ENCODE peak calls at places on chromosomes 16 and 17, in six cellular contexts. One of them, this sample, is unnamed.

GRCh38 chr16:60432472-60432871 is 1603.8 kb downstream of the CDH8 start:
- DNase-seq in Right ventricle myocardium superior: no peak
- DNase-seq in left ventricle myocardium inferior: no peak
- DNase-seq in stimulated activated CD4-positive, alpha-beta T cell treated with anti-CD3 and anti-CD28 coated beads, Interleukin-4, amount 100 ng/mL, for 4 hours: no peak
- DNase-seq in IMR-90: no peak
- DNase-seq in Ammon's horn: no peak
- DNase-seq in this sample: no peak

GRCh38 chr16:10171225-10171624 is 11.0 kb downstream of the GRIN2A start:
- DNase-seq in Right ventricle myocardium superior: no peak
- DNase-seq in left ventricle myocardium inferior: no peak
- DNase-seq in stimulated activated CD4-positive, alpha-beta T cell treated with anti-CD3 and anti-CD28 coated beads, Interleukin-4, amount 100 ng/mL, for 4 hours: no peak
- DNase-seq in IMR-90: no peak
- DNase-seq in Ammon's horn: no peak
- DNase-seq in this sample: no peak

GRCh38 chr17:68972119-68972704 is 17.0 kb upstream of the ABCA8 start:
- DNase-seq in Right ventricle myocardium superior: no peak
- DNase-seq in left ventricle myocardium inferior: no peak
- DNase-seq in stimulated activated CD4-positive, alpha-beta T cell treated with anti-CD3 and anti-CD28 coated beads, Interleukin-4, amount 100 ng/mL, for 4 hours: no peak
- DNase-seq in IMR-90: peak; percentile 36
- DNase-seq in Ammon's horn: peak; percentile 56
- DNase-seq in this sample: no peak

GRCh38 chr16:10618710-10619209 is 38.4 kb upstream of the EMP2 start:
- DNase-seq in Right ventricle myocardium superior: peak; percentile 46
- DNase-seq in left ventricle myocardium inferior: no peak
- DNase-seq in stimulated activated CD4-positive, alpha-beta T cell treated with anti-CD3 and anti-CD28 coated beads, Interleukin-4, amount 100 ng/mL, for 4 hours: no peak
- DNase-seq in IMR-90: no peak
- DNase-seq in Ammon's horn: no peak
- DNase-seq in this sample: no peak

GRCh38 chr16:14168146-14168545 is 97.0 kb downstream of the MRTFB start:
- DNase-seq in Right ventricle myocardium superior: no peak
- DNase-seq in left ventricle myocardium inferior: no peak
- DNase-seq in stimulated activated CD4-positive, alpha-beta T cell treated with anti-CD3 and anti-CD28 coated beads, Interleukin-4, amount 100 ng/mL, for 4 hours: no peak
- DNase-seq in IMR-90: no peak
- DNase-seq in Ammon's horn: no peak
- DNase-seq in this sample: no peak

GRCh38 chr16:50251375-50252081 is 14.8 kb upstream of the ADCY7 start:
- DNase-seq in Right ventricle myocardium superior: no peak
- DNase-seq in left ventricle myocardium inferior: no peak
- DNase-seq in stimulated activated CD4-positive, alpha-beta T cell treated with anti-CD3 and anti-CD28 coated beads, Interleukin-4, amount 100 ng/mL, for 4 hours: no peak
- DNase-seq in IMR-90: peak; percentile 91
- DNase-seq in Ammon's horn: no peak
- DNase-seq in this sample: no peak

GRCh38 chr17:73924083-73924482 is 279.4 kb upstream of the RPL38 start:
- DNase-seq in Right ventricle myocardium superior: no peak
- DNase-seq in left ventricle myocardium inferior: no peak
- DNase-seq in stimulated activated CD4-positive, alpha-beta T cell treated with anti-CD3 and anti-CD28 coated beads, Interleukin-4, amount 100 ng/mL, for 4 hours: no peak
- DNase-seq in IMR-90: no peak
- DNase-seq in Ammon's horn: no peak
- DNase-seq in this sample: no peak

GRCh38 chr16:88045820-88046303 is 94.6 kb downstream of the BANP start:
- DNase-seq in Right ventricle myocardium superior: no peak
- DNase-seq in left ventricle myocardium inferior: peak; percentile 11
- DNase-seq in stimulated activated CD4-positive, alpha-beta T cell treated with anti-CD3 and anti-CD28 coated beads, Interleukin-4, amount 100 ng/mL, for 4 hours: no peak
- DNase-seq in IMR-90: no peak
- DNase-seq in Ammon's horn: no peak
- DNase-seq in this sample: no peak

GRCh38 chr17:1650731-1651558 is 1.3 kb upstream of the RILP start:
- DNase-seq in Right ventricle myocardium superior: no peak
- DNase-seq in left ventricle myocardium inferior: no peak
- DNase-seq in stimulated activated CD4-positive, alpha-beta T cell treated with anti-CD3 and anti-CD28 coated beads, Interleukin-4, amount 100 ng/mL, for 4 hours: no peak
- DNase-seq in IMR-90: no peak
- DNase-seq in Ammon's horn: no peak
- DNase-seq in this sample: no peak

GRCh38 chr17:80948961-80949450 is 42.6 kb upstream of the CHMP6 start:
- DNase-seq in Right ventricle myocardium superior: peak; percentile 23
- DNase-seq in left ventricle myocardium inferior: no peak
- DNase-seq in stimulated activated CD4-positive, alpha-beta T cell treated with anti-CD3 and anti-CD28 coated beads, Interleukin-4, amount 100 ng/mL, for 4 hours: no peak
- DNase-seq in IMR-90: no peak
- DNase-seq in Ammon's horn: no peak
- DNase-seq in this sample: no peak

GRCh38 chr16:70577256-70577698 is 53.7 kb downstream of the SF3B3 start:
- DNase-seq in Right ventricle myocardium superior: peak; percentile 40
- DNase-seq in left ventricle myocardium inferior: no peak
- DNase-seq in stimulated activated CD4-positive, alpha-beta T cell treated with anti-CD3 and anti-CD28 coated beads, Interleukin-4, amount 100 ng/mL, for 4 hours: no peak
- DNase-seq in IMR-90: peak; percentile 70
- DNase-seq in Ammon's horn: no peak
- DNase-seq in this sample: no peak

GRCh38 chr16:49150341-49150740 is 131.3 kb downstream of the CBLN1 start:
- DNase-seq in Right ventricle myocardium superior: no peak
- DNase-seq in left ventricle myocardium inferior: no peak
- DNase-seq in stimulated activated CD4-positive, alpha-beta T cell treated with anti-CD3 and anti-CD28 coated beads, Interleukin-4, amount 100 ng/mL, for 4 hours: no peak
- DNase-seq in IMR-90: no peak
- DNase-seq in Ammon's horn: no peak
- DNase-seq in this sample: no peak

GRCh38 chr17:45296003-45296832 is 20.6 kb downstream of the MAP3K14 start:
- DNase-seq in Right ventricle myocardium superior: peak; percentile 58
- DNase-seq in left ventricle myocardium inferior: peak; percentile 37
- DNase-seq in stimulated activated CD4-positive, alpha-beta T cell treated with anti-CD3 and anti-CD28 coated beads, Interleukin-4, amount 100 ng/mL, for 4 hours: no peak
- DNase-seq in IMR-90: peak; percentile 62
- DNase-seq in Ammon's horn: no peak
- DNase-seq in this sample: no peak

GRCh38 chr16:86519649-86520316 is 9.5 kb downstream of the FOXF1 start:
- DNase-seq in Right ventricle myocardium superior: peak; percentile 77
- DNase-seq in left ventricle myocardium inferior: peak; percentile 51
- DNase-seq in stimulated activated CD4-positive, alpha-beta T cell treated with anti-CD3 and anti-CD28 coated beads, Interleukin-4, amount 100 ng/mL, for 4 hours: peak; percentile 55
- DNase-seq in IMR-90: peak; percentile 77
- DNase-seq in Ammon's horn: peak; percentile 56
- DNase-seq in this sample: no peak

GRCh38 chr16:56637814-56638750 is at the start of gene MT1A:
- DNase-seq in Right ventricle myocardium superior: peak; percentile 90
- DNase-seq in left ventricle myocardium inferior: peak; percentile 83
- DNase-seq in stimulated activated CD4-positive, alpha-beta T cell treated with anti-CD3 and anti-CD28 coated beads, Interleukin-4, amount 100 ng/mL, for 4 hours: no peak
- DNase-seq in IMR-90: peak; percentile 7
- DNase-seq in Ammon's horn: peak; percentile 37
- DNase-seq in this sample: no peak

GRCh38 chr17:39639566-39640458 is 2.9 kb downstream of the STARD3 start:
- DNase-seq in Right ventricle myocardium superior: no peak
- DNase-seq in left ventricle myocardium inferior: no peak
- DNase-seq in stimulated activated CD4-positive, alpha-beta T cell treated with anti-CD3 and anti-CD28 coated beads, Interleukin-4, amount 100 ng/mL, for 4 hours: no peak
- DNase-seq in IMR-90: no peak
- DNase-seq in Ammon's horn: no peak
- DNase-seq in this sample: no peak

GRCh38 chr16:75908718-75909117 is 182.4 kb upstream of the CPHXL start:
- DNase-seq in Right ventricle myocardium superior: no peak
- DNase-seq in left ventricle myocardium inferior: no peak
- DNase-seq in stimulated activated CD4-positive, alpha-beta T cell treated with anti-CD3 and anti-CD28 coated beads, Interleukin-4, amount 100 ng/mL, for 4 hours: no peak
- DNase-seq in IMR-90: no peak
- DNase-seq in Ammon's horn: peak; percentile 11
- DNase-seq in this sample: no peak

GRCh38 chr17:59388070-59388556 is 56.7 kb downstream of the YPEL2 start:
- DNase-seq in Right ventricle myocardium superior: no peak
- DNase-seq in left ventricle myocardium inferior: no peak
- DNase-seq in stimulated activated CD4-positive, alpha-beta T cell treated with anti-CD3 and anti-CD28 coated beads, Interleukin-4, amount 100 ng/mL, for 4 hours: no peak
- DNase-seq in IMR-90: no peak
- DNase-seq in Ammon's horn: no peak
- DNase-seq in this sample: no peak

GRCh38 chr16:86590501-86591144 is 12.3 kb downstream of the FOXL1 start:
- DNase-seq in Right ventricle myocardium superior: no peak
- DNase-seq in left ventricle myocardium inferior: no peak
- DNase-seq in stimulated activated CD4-positive, alpha-beta T cell treated with anti-CD3 and anti-CD28 coated beads, Interleukin-4, amount 100 ng/mL, for 4 hours: no peak
- DNase-seq in IMR-90: peak; percentile 96
- DNase-seq in Ammon's horn: no peak
- DNase-seq in this sample: no peak

GRCh38 chr17:48100591-48101011 is 677 bp downstream of the CBX1 start:
- DNase-seq in Right ventricle myocardium superior: peak; percentile 59
- DNase-seq in left ventricle myocardium inferior: peak; percentile 37
- DNase-seq in stimulated activated CD4-positive, alpha-beta T cell treated with anti-CD3 and anti-CD28 coated beads, Interleukin-4, amount 100 ng/mL, for 4 hours: no peak
- DNase-seq in IMR-90: peak; percentile 58
- DNase-seq in Ammon's horn: peak; percentile 36
- DNase-seq in this sample: peak; percentile 73

GRCh38 chr16:27402964-27403600 is 1.1 kb downstream of the IL21R start:
- DNase-seq in Right ventricle myocardium superior: no peak
- DNase-seq in left ventricle myocardium inferior: no peak
- DNase-seq in stimulated activated CD4-positive, alpha-beta T cell treated with anti-CD3 and anti-CD28 coated beads, Interleukin-4, amount 100 ng/mL, for 4 hours: peak; percentile 44
- DNase-seq in IMR-90: no peak
- DNase-seq in Ammon's horn: no peak
- DNase-seq in this sample: no peak